ENCODE peak calls at places on chromosomes 5 and 9, in five cellular contexts. L, J, P, H and W are unnamed samples.

GRCh38 chr5:140883927-140884697 is 2.2 kb downstream of the PCDHA13 start:
- DNase-seq in J (no peak), H (no peak), L (no peak), P (no peak), W (no peak)

GRCh38 chr5:99005506-99005905 is 76.7 kb upstream of the CHD1 start:
- DNase-seq in J (no peak), L (no peak), P (no peak), H (no peak), W (no peak)

GRCh38 chr9:18798518-18799290 is 234.3 kb downstream of the SAXO1 start:
- DNase-seq in L (no peak), P (no peak), J (no peak), H (no peak), W (no peak)

GRCh38 chr9:70043285-70043684 is 363 bp upstream of the MAMDC2 start:
- DNase-seq in L (no peak), J (no peak), P (no peak), H (no peak), W (no peak)

GRCh38 chr5:171755354-171755821 is 30.2 kb upstream of the SMIM23 start:
- DNase-seq in H (no peak), J (no peak), L (peak; percentile 1), P (no peak), W (no peak)

GRCh38 chr5:151622367-151623097 is 31.4 kb upstream of the FAT2 start:
- DNase-seq in P (no peak), J (peak; percentile 22), L (no peak), H (no peak), W (no peak)

GRCh38 chr9:130010151-130010988 is 32.6 kb downstream of the FNBP1 start:
- DNase-seq in L (no peak), P (no peak), J (no peak), H (peak; percentile 61), W (no peak)

GRCh38 chr5:89286320-89286719 is 403.3 kb upstream of the MEF2C start:
- DNase-seq in P (no peak), J (no peak), H (no peak), L (no peak), W (no peak)

GRCh38 chr9:108562176-108562575 is 293.6 kb downstream of the ACTL7B start:
- DNase-seq in P (no peak), L (no peak), J (no peak), H (no peak), W (no peak)